ENCODE peak calls at places on chromosomes 12 and 14, in four cellular contexts. P, V, J and B are unnamed samples.

GRCh38 chr14:45212231-45212630 is 40.8 kb downstream of the MIS18BP1 start:
- DNase-seq in P (no peak), V (no peak), J (no peak), B (no peak)

GRCh38 chr12:54701940-54702592 is 53.9 kb upstream of the DCD start:
- DNase-seq in P (peak; percentile 53), V (no peak), J (no peak), B (peak; percentile 10)

GRCh38 chr12:8033153-8034044 is 883 bp downstream of the FOXJ2 start:
- DNase-seq in P (peak; percentile 30), V (peak; percentile 55), J (peak; percentile 81), B (peak; percentile 18)

GRCh38 chr14:56482306-56482705 is 97.3 kb upstream of the TMEM260 start:
- DNase-seq in P (no peak), V (no peak), J (no peak), B (no peak)

GRCh38 chr12:121467638-121468403 is 67.9 kb downstream of the RNF34 start:
- DNase-seq in P (peak; percentile 34), V (no peak), J (peak; percentile 36), B (no peak)

GRCh38 chr14:67413806-67414769 is 2.1 kb upstream of the PLEK2 start:
- DNase-seq in P (peak; percentile 76), V (peak; percentile 24), J (no peak), B (peak; percentile 64)

GRCh38 chr14:99537399-99537798 is 56.2 kb downstream of the CCNK start:
- DNase-seq in P (peak; percentile 87), V (no peak), J (peak; percentile 57), B (peak; percentile 48)

GRCh38 chr14:31583043-31583442 is 21.8 kb downstream of the NUBPL start:
- DNase-seq in P (no peak), V (no peak), J (no peak), B (no peak)

GRCh38 chr14:61438860-61439765 is 117.7 kb downstream of the PRKCH start:
- DNase-seq in P (peak; percentile 61), V (peak; percentile 28), J (peak; percentile 20), B (no peak)

GRCh38 chr12:643478-644292 is 19.6 kb downstream of the NINJ2 start:
- DNase-seq in P (no peak), V (no peak), J (no peak), B (no peak)

GRCh38 chr12:121822393-121823100 is 18.7 kb downstream of the SETD1B start:
- DNase-seq in P (no peak), V (no peak), J (no peak), B (no peak)

GRCh38 chr14:104843442-104844305 is 21.4 kb upstream of the CEP170B start:
- DNase-seq in P (peak; percentile 21), V (no peak), J (no peak), B (no peak)

GRCh38 chr12:101172316-101172715 is 37.7 kb downstream of the SLC5A8 start:
- DNase-seq in P (peak; percentile 14), V (no peak), J (no peak), B (no peak)

GRCh38 chr12:14834502-14834901 is 8.8 kb downstream of the ART4 start:
- DNase-seq in P (no peak), V (no peak), J (no peak), B (no peak)